ENCODE peak calls at places on chromosomes 12 and 14, in four cellular contexts. L, R, Q and S are unnamed samples.

GRCh38 chr12:76685246-76685678 is 78.7 kb upstream of the ZDHHC17 start:
- DNase-seq in L (no peak), Q (no peak), R (no peak), S (no peak)

GRCh38 chr12:56081393-56082347 is 1.7 kb downstream of the ERBB3 start:
- DNase-seq in L (no peak), Q (no peak), R (peak), S (no peak)

GRCh38 chr12:16359512-16360491 is 12.4 kb downstream of the MGST1 start:
- DNase-seq in R (peak), L (peak), Q (no peak), S (peak)

GRCh38 chr12:27539191-27539631 is 15.2 kb downstream of the PPFIBP1 start:
- DNase-seq in L (no peak), Q (no peak), R (no peak), S (no peak)

GRCh38 chr14:79040742-79041249 is 870.6 kb downstream of the NRXN3 start:
- DNase-seq in L (no peak), Q (no peak), R (no peak), S (no peak)

GRCh38 chr14:91744068-91744480 is 12.2 kb upstream of the CATSPERB start:
- DNase-seq in L (peak), R (no peak), Q (no peak), S (no peak)

GRCh38 chr12:38713294-38713693 is 192.1 kb downstream of the CPNE8 start:
- DNase-seq in L (no peak), R (no peak), Q (no peak), S (no peak)

GRCh38 chr12:110141389-110141788 is 17.2 kb downstream of the IFT81 start:
- DNase-seq in Q (no peak), L (no peak), R (no peak), S (no peak)

GRCh38 chr12:11171953-11172675 is 1.1 kb downstream of the SMIM10L1 start:
- DNase-seq in R (peak), Q (no peak), L (no peak), S (no peak)

GRCh38 chr12:89760783-89761182 is 52.1 kb upstream of the ATP2B1 start:
- DNase-seq in R (no peak), L (no peak), Q (no peak), S (no peak)

GRCh38 chr14:57122129-57122528 is 146.6 kb downstream of the EXOC5 start:
- DNase-seq in R (no peak), Q (no peak), L (no peak), S (no peak)

GRCh38 chr12:124921200-124922008 is 7.0 kb upstream of the UBC start:
- DNase-seq in L (peak), R (peak), Q (peak), S (peak)

GRCh38 chr12:94386422-94386821 is 73.2 kb downstream of the CEP83 start:
- DNase-seq in L (peak), Q (no peak), R (peak), S (no peak)

GRCh38 chr12:98745578-98746391 is 100.7 kb downstream of the APAF1 start:
- DNase-seq in L (no peak), Q (no peak), R (no peak), S (no peak)

GRCh38 chr14:67569651-67570290 is 30.3 kb downstream of the PIGH start:
- DNase-seq in L (no peak), R (no peak), Q (no peak), S (no peak)

GRCh38 chr14:50007123-50007903 is 109.1 kb downstream of the VCPKMT start:
- DNase-seq in Q (no peak), R (no peak), L (no peak), S (no peak)

GRCh38 chr12:115934877-115935276 is 342.6 kb downstream of the MED13L start:
- DNase-seq in Q (no peak), L (no peak), R (no peak), S (no peak)

GRCh38 chr14:53956427-53957201 is at the start of gene BMP4:
- DNase-seq in R (peak), L (peak), Q (no peak), S (peak)

GRCh38 chr14:61257469-61258057 is 23.6 kb downstream of the TMEM30B start:
- DNase-seq in R (no peak), L (no peak), Q (no peak), S (no peak)

GRCh38 chr14:66403183-66403582 is 83.0 kb upstream of the CCDC196 start:
- DNase-seq in L (peak), Q (no peak), R (peak), S (no peak)

GRCh38 chr14:25833341-25834121 is 764.3 kb downstream of the NOVA1 start:
- DNase-seq in R (peak), L (peak), Q (no peak), S (peak)

GRCh38 chr12:65868133-65868705 is 43.9 kb downstream of the HMGA2 start:
- DNase-seq in Q (no peak), R (no peak), L (peak), S (no peak)

GRCh38 chr12:57896437-57897201 is 44.7 kb upstream of the ATP23 start:
- DNase-seq in R (no peak), L (no peak), Q (no peak), S (peak)

GRCh38 chr12:57897296-57897974 is 43.9 kb upstream of the ATP23 start:
- DNase-seq in L (no peak), Q (no peak), R (no peak), S (no peak)

GRCh38 chr12:57898308-57898970 is 42.9 kb upstream of the ATP23 start:
- DNase-seq in Q (peak), R (no peak), L (no peak), S (no peak)

GRCh38 chr12:57896139-57896436 is 45.3 kb upstream of the ATP23 start:
- DNase-seq in R (no peak), L (no peak), Q (no peak), S (no peak)

DNA sequence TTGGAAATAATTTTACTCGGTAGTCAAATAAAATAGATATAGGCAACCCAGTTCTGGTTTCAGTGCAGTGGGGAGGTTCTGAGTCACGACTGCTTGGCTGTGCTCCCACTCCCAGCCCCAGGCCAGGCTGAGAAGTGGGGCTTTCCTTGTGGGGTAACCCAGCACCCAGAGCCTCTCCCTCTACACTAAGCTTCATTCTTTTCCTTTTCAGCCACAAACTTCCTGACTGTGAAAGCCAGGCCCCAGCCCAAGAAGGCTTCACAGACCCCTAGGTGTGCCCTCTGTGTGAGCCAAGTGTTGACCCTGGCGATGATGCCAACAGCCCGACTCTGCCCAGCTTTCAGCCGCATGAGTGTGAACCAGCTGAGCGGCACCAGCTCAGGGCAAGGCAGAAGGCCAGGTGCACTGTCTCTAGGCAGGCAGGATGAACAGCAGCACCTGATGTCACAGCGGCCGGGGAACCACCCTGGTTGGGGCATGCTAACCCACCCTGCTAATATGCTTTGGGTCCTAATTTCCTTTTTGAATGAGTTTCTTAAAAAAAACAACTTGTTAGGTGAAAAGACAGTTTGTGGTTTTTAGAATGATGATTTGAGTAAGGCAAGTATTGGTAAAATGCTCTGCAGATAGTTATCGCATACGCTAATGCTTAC is 42.2 kb upstream of the ATP23 start:
- DNase-seq in Q (peak), L (no peak), R (no peak), S (no peak)
- TF ChIP-seq CBX5 in Q (peak), L (no peak), R (no peak), S (no peak)

GRCh38 chr14:73216035-73216434 is 21.3 kb upstream of the PAPLN start:
- DNase-seq in Q (no peak), L (no peak), R (no peak), S (no peak)
- TF ChIP-seq BRCA1 in Q (no peak), L (no peak), R (no peak), S (no peak)

GRCh38 chr12:57744777-57745484 is at the start of gene TSPAN31:
- DNase-seq in R (peak), Q (peak), L (peak), S (peak)

GRCh38 chr12:57745485-57745881 is 644 bp downstream of the TSPAN31 start:
- DNase-seq in R (no peak), Q (no peak), L (peak), S (no peak)

GRCh38 chr12:57744194-57744776 is 554 bp upstream of the TSPAN31 start:
- DNase-seq in L (peak), R (no peak), Q (peak), S (peak)

GRCh38 chr12:57746025-57746424 is 1.2 kb downstream of the TSPAN31 start:
- DNase-seq in R (no peak), L (peak), Q (no peak), S (no peak)

DNA sequence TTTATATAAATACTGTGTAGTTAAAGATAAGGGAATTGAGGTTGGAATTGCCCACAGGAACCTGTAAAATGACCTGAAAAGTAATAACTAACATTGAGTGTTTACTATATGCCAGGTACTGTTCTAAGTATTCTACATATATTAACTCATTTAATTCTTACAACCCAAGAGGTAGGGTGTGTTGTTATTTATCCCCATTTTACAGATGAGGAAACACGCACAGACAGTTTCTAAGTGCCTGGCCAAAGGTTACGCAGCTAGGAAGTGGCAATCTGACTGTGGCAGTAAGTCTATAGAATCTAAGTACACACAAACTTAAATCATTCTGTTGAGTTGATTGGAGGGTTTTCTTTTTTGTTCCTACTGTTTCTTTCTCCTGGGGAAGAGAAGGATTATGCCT is 1.1 kb upstream of the TSPAN31 start:
- DNase-seq in Q (no peak), L (no peak), R (no peak), S (no peak)
- H3K9ac ChIP-seq in Q (peak), L (no peak), R (peak), S (no peak)

GRCh38 chr12:30624009-30624408 is 71.7 kb downstream of the IPO8 start:
- DNase-seq in R (no peak), L (no peak), Q (no peak), S (no peak)

GRCh38 chr12:30626847-30627246 is 68.8 kb downstream of the IPO8 start:
- DNase-seq in Q (no peak), L (no peak), R (peak), S (no peak)

GRCh38 chr12:30617568-30617967 is 78.1 kb downstream of the IPO8 start:
- DNase-seq in R (no peak), Q (no peak), L (no peak), S (no peak)

GRCh38 chr12:30622509-30622908 is 73.2 kb downstream of the IPO8 start:
- DNase-seq in Q (peak), L (peak), R (no peak), S (no peak)
- TF ChIP-seq CBX5 in Q (no peak), L (no peak), R (no peak), S (no peak)

GRCh38 chr12:51888316-51889215 is 663 bp downstream of the ANKRD33 start:
- DNase-seq in R (no peak), L (no peak), Q (no peak), S (no peak)

GRCh38 chr12:51889216-51890134 is 1.6 kb downstream of the ANKRD33 start:
- DNase-seq in R (no peak), Q (no peak), L (no peak), S (peak)

GRCh38 chr12:51890135-51890464 is 2.2 kb downstream of the ANKRD33 start:
- DNase-seq in R (no peak), Q (no peak), L (no peak), S (no peak)

GRCh38 chr12:51886021-51886710 is 1.7 kb upstream of the ANKRD33 start:
- DNase-seq in Q (no peak), L (peak), R (peak), S (no peak)

GRCh38 chr12:51887476-51888315 is at the start of gene ANKRD33:
- DNase-seq in Q (no peak), L (peak), R (no peak), S (peak)
- TF ChIP-seq BRCA1 in Q (no peak), L (no peak), R (no peak), S (no peak)

DNA sequence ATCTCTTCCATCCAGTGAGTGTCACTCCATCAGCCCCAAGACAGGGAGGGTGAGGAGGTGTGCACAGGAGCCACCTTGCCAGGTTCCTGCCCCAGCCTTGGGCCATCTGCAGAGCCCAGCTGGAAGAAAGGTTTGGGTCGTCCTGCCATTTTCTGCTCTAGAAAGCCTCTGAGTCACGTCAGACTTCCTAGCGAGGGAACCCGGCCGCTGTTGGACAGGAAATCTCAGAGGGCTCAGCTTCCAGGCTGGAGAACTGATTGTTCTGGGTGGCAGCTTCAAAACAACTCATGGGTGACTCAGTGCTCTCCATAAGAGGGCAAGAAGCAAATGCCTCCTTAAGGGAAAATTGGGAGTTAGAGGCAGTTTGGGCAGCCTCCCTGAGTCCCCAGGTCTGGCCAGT is 16.6 kb downstream of the HIP1R start:
- DNase-seq in L (no peak), R (no peak), Q (no peak), S (no peak)
- H3K9ac ChIP-seq in L (peak), R (no peak), Q (no peak), S (no peak)

DNA sequence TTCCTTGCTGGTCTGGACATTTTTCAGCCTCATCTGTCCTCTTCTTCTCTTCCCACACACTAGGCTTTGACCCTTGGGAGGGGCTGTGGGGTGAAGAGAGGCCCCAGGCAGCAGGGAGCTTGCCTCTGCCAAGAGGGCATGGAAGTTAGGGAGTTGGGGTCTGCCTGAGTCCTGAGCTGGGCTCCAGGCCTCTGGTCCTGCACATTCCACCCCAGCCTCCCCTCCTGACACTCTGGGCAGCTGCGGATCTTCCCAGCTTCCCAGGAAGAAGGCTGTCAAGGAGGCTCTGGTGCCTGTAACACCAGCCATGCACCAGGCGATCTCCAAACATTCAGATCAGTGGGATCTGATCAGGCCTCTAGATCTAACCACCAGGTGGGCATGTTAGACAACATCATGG is 169.1 kb upstream of the PRMT8 start:
- DNase-seq in R (no peak), L (no peak), Q (no peak), S (no peak)
- TF ChIP-seq CBX5 in R (no peak), L (no peak), Q (no peak), S (no peak)

DNA sequence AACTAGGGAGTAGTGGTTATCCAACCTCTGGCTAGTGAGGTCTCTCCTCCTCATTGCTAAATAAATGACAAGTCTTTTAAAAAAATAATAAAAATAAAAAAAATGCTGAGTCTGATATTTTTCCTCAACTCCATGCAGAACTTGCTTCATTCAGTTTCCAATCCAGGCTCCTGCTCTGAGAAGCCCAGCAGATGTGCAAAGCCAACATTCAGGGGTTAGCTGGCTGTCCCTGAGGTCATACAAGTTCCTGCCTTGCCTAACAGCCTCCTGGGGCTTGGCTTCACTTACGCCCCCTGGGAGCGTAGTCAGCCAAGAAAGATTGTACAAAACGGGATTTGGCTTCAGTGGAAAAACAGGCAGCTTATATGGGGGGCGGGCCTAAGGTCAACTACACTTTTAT is 23.3 kb downstream of the RTRAF start:
- DNase-seq in L (no peak), R (no peak), Q (no peak), S (no peak)
- TF ChIP-seq BRCA1 in L (no peak), R (no peak), Q (no peak), S (no peak)

DNA sequence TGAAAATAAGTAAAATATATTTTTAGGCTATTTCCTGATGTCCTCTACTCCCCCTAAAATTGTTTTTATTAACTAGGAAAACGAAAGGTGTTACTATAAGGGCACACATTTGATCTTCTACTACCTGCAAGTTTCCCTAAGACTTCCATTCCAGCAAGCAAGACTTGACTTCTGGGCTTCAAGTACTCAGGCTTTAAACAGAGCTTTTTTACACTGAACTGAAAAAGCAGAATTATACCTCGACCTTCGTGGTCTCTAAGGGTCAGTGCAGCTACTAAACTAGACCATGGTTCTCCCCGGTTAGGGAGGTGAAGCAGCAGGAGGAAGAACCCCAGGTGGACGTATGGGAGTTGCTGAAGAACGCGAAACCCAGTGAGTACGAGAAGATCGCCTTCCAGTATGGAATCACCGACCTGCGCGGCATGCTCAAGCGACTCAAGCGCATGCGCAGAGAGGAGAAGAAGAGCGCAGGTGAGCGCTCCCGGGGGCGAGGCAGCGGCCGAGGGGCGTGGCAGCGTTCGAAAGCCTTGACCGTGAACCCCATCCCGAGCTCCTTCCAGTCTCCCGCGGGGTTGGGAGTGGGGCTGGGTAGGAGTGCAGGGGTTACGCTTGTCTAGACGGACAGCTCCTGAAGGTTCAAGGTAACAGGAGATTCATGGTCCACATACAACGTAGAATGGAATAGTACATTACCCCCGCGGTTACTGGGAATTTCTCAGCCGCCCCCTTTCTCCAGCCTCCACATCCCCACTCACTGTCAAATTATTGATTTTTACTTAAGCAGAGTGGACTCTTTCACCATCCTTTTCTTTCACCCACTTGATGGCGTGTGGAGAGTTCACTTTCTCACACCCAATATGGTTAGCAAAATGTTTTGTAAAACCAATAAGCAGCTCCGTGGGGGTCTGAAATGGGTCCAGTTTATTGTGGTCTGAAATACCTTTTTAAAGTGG is 47.6 kb downstream of the MYBPC1 start:
- DNase-seq in R (no peak), L (peak), Q (no peak), S (peak)
- H3K9ac ChIP-seq in R (no peak), L (peak), Q (no peak), S (no peak)

GRCh38 chr12:42130670-42131402 is 13.8 kb downstream of the GXYLT1 start:
- DNase-seq in R (no peak), Q (no peak), L (no peak), S (no peak)

GRCh38 chr12:42140901-42141300 is 3.8 kb downstream of the GXYLT1 start:
- DNase-seq in Q (no peak), R (peak), L (no peak), S (no peak)

GRCh38 chr12:42129595-42130204 is 15.0 kb downstream of the GXYLT1 start:
- DNase-seq in R (peak), L (peak), Q (no peak), S (no peak)

GRCh38 chr12:42135264-42135814 is 9.3 kb downstream of the GXYLT1 start:
- DNase-seq in R (no peak), Q (no peak), L (no peak), S (no peak)
- TF ChIP-seq CBX5 in R (no peak), Q (no peak), L (no peak), S (no peak)